ENCODE peak calls at places on chromosomes 5 and 9, in eight cellular contexts. F, R, M, O, P, D, Z and B are unnamed samples. For H3K27me3, the result is how much of the 10 kb centered on the place peaks cover.

GRCh38 chr9:126383395-126384104 is 56.9 kb downstream of the MVB12B start:
- DNase-seq in O (no peak), Z (no peak), D (no peak), P (no peak), F (no peak), R (no peak), M (no peak), B (no peak)

GRCh38 chr5:110333384-110333783 is 393.1 kb downstream of the TMEM232 start:
- DNase-seq in R (no peak), F (no peak), O (no peak), M (peak), D (no peak), P (peak), Z (no peak), B (no peak)

GRCh38 chr5:95624368-95624767 is 4.5 kb downstream of the GPR150 start:
- DNase-seq in Z (no peak), F (no peak), D (no peak), O (no peak), R (no peak), P (no peak), M (no peak), B (no peak)

GRCh38 chr9:77020438-77021264 is 1.2 kb downstream of the FOXB2 start:
- DNase-seq in F (no peak), O (no peak), P (no peak), R (no peak), M (peak), D (no peak), Z (no peak), B (no peak)

GRCh38 chr5:43674536-43674935 is 71.6 kb downstream of the NNT start:
- DNase-seq in F (no peak), O (no peak), M (no peak), Z (no peak), D (no peak), R (no peak), P (no peak), B (no peak)

GRCh38 chr5:144484124-144484897 is 313.6 kb downstream of the KCTD16 start:
- DNase-seq in R (no peak), O (no peak), M (no peak), P (no peak), D (no peak), Z (peak), F (no peak), B (peak)

GRCh38 chr9:75104607-75105006 is 16.3 kb downstream of the OSTF1 start:
- DNase-seq in R (no peak), F (no peak), M (no peak), D (no peak), O (no peak), Z (no peak), P (no peak), B (no peak)

GRCh38 chr9:91425270-91425669 is 1.6 kb upstream of the NFIL3 start:
- DNase-seq in M (no peak), O (no peak), R (no peak), P (no peak), Z (no peak), F (no peak), D (no peak), B (no peak)

GRCh38 chr5:53161876-53162275 is 52.3 kb upstream of the MOCS2 start:
- DNase-seq in O (no peak), Z (no peak), P (no peak), R (no peak), D (no peak), F (no peak), M (no peak), B (no peak)

GRCh38 chr9:136756134-136756438 is 2.0 kb downstream of the LCN8 start:
- DNase-seq in D (no peak), O (no peak), F (no peak), M (no peak), Z (no peak), P (no peak), R (no peak), B (no peak)

GRCh38 chr5:103499236-103499635 is 63.4 kb downstream of the NUDT12 start:
- DNase-seq in Z (no peak), O (no peak), P (peak), F (no peak), R (no peak), D (no peak), M (peak), B (no peak)

GRCh38 chr5:151656311-151656710 is 30.4 kb downstream of the SPARC start:
- DNase-seq in R (no peak), D (no peak), O (no peak), M (no peak), P (no peak), Z (no peak), F (no peak), B (no peak)
- TF ChIP-seq CTCF in R (no peak), D (no peak), O (no peak), M (no peak), P (no peak), Z (no peak), F (no peak), B (no peak)

DNA sequence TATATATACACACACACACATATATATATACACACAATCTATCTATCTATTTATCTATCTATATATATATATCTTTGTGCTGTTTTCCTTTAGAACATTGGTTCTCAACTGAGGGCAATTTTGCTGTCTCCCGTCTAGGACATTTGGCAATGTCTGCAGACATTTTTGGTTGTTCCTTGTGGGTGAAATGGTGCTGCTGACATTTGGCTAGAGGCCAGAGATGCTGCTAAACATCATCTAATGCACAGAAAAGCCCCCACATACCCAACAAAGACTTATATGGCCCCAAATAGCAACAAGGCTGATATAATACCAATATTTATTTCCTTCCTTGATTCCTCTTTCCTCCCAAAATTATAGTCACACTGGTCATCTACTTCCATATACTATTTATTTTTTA is 197.5 kb downstream of the TRPM3 start:
- DNase-seq in Z (no peak), O (no peak), R (no peak), M (no peak), D (no peak), P (no peak), F (no peak), B (no peak)
- H3K27ac ChIP-seq in Z (no peak), O (no peak), R (no peak), M (no peak), D (no peak), P (no peak), F (no peak), B (no peak)

GRCh38 chr5:135486131-135486530 is 34.0 kb upstream of the TIFAB start:
- DNase-seq in O (no peak), P (no peak), R (no peak), D (no peak), Z (no peak), M (no peak), F (no peak), B (no peak)
- H3K27me3 ChIP-seq in O (half or more), P (half or more), R (under half), D (half or more), Z (half or more), M (half or more), F (under half), B (under half)

DNA sequence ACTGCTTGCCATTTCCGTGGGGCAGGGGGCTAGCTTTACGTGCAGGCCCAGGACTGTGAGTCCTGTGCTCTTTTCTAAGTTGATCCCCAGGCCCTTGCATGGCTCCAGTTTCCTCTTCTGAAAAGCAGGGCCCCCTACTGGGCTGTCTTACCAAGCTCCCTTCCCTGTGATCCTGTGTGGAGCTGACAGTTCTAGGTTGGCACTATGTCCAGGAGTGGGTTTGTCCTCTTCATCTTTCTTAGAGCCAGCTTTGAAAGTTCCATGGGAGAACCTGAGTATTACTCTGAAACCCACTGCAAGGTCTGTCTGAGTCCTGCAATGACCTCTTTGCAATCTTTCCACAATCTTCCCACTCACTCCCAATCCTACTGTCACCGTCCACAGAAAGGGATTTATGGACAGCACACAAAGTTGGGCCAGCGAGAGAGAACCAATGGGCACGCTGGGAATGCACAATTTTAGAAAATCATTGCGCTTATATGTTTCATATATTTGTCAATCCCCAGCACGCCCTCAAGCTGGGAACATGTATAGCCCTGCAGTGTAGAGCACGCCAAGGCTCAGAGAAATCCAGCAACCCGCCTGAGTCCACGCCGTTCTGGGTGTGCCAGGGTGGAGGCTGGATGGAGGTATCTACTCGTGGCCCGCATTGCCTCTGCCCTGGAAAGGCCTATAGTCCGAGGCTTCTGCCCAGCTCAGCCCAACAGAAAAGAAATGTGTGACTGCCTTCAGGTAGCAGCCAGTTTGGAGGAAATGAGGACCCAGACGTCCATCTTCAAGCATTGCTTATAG is 18.0 kb downstream of the S1PR3 start:
- DNase-seq in F (no peak), O (no peak), R (no peak), D (no peak), M (no peak), Z (no peak), P (no peak), B (no peak)
- TF ChIP-seq CTCF in F (no peak), O (no peak), R (no peak), D (no peak), M (no peak), Z (peak), P (peak), B (peak)

DNA sequence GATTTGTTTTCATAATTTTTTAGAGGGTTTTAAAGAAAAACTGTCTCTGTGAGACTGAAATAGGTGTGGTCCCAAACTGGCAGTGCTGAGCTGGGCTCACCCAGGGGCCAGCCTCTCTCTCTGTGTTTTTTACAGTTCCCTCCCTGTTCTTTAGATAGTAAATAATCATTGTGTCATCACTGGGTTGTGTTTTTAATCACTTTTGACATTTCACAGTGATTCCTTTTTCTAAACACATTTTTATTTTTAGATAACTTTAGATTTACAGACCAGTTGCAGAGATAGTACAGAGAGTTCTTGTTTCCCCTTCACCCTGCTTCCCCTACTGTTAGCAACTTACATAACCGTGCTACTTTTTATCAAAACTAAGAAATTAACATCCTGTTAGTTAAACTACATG is 44.4 kb downstream of the MAP1B start:
- DNase-seq in O (no peak), F (no peak), M (no peak), P (no peak), R (no peak), D (no peak), Z (no peak), B (no peak)
- H3K27ac ChIP-seq in O (no peak), F (peak), M (no peak), P (peak), R (no peak), D (peak), Z (no peak), B (no peak)

DNA sequence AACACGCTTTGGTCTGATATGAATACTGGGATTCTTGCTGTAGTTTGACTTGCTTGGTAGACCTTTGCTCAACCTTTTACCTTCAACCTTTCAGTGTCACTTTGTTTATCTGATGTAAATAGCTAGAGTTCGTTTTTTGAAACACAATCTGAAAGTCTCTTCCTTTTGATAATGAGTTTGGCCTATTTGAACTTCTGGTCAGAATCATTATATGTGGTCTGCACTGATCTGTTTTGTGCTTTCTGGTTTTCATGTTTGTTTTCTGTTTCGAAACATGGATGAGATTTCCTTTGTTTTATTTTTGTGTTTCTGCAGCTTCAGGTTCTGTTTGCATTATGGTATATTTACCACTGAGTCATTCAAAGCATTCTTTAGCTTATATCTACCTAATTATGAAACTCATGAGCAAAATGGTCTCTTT is 217.5 kb downstream of the GABBR2 start:
- DNase-seq in R (no peak), F (no peak), D (no peak), P (no peak), Z (no peak), O (no peak), M (no peak), B (no peak)
- H3K27me3 ChIP-seq in R (under half), F (under half), D (under half), P (under half), Z (under half), O (under half), M (under half), B (under half)

GRCh38 chr9:21970800-21971620 is 23.2 kb downstream of the CDKN2A start:
- DNase-seq in O (no peak), Z (no peak), P (no peak), R (no peak), M (peak), D (no peak), F (no peak), B (no peak)
- TF ChIP-seq CTCF in O (no peak), Z (no peak), P (no peak), R (no peak), M (no peak), D (no peak), F (no peak), B (no peak)